ENCODE peak calls at places on chromosomes 11 and 22, in four cellular contexts. One of them, this sample, is unnamed.

GRCh38 chr22:21694394-21694793 is 28.6 kb downstream of the PPIL2 start:
- DNase-seq in HepG2: no peak
- DNase-seq in K562: no peak
- DNase-seq in GM12878: no peak
- DNase-seq in this sample: no peak

GRCh38 chr11:29629281-29629680 is 387.5 kb downstream of the KCNA4 start:
- DNase-seq in HepG2: no peak
- DNase-seq in K562: no peak
- DNase-seq in GM12878: no peak
- DNase-seq in this sample: no peak

GRCh38 chr22:23772315-23773246 is at the start of gene MMP11:
- DNase-seq in HepG2: no peak
- DNase-seq in K562: peak; percentile 83
- DNase-seq in GM12878: no peak
- DNase-seq in this sample: peak; percentile 70

GRCh38 chr11:121643530-121644512 is 191.1 kb upstream of the SORL1-AS1 start:
- DNase-seq in HepG2: no peak
- DNase-seq in K562: peak; percentile 17
- DNase-seq in GM12878: no peak
- DNase-seq in this sample: no peak

GRCh38 chr11:46237248-46238077 is 40.0 kb upstream of the CREB3L1 start:
- DNase-seq in HepG2: no peak
- DNase-seq in GM12878: no peak
- DNase-seq in K562: peak; percentile 88
- DNase-seq in this sample: peak; percentile 58

GRCh38 chr22:50575426-50575941 is 2.7 kb downstream of the CPT1B start:
- DNase-seq in HepG2: no peak
- DNase-seq in K562: no peak
- DNase-seq in GM12878: no peak
- DNase-seq in this sample: no peak

GRCh38 chr22:39353346-39353745 is 3.6 kb downstream of the SYNGR1 start:
- DNase-seq in GM12878: no peak
- DNase-seq in K562: no peak
- DNase-seq in HepG2: no peak
- DNase-seq in this sample: no peak

GRCh38 chr11:105713106-105713505 is 103.2 kb downstream of the GRIA4 start:
- DNase-seq in HepG2: no peak
- DNase-seq in K562: no peak
- DNase-seq in GM12878: no peak
- DNase-seq in this sample: no peak

GRCh38 chr11:46382644-46383403 is 1.4 kb downstream of the MDK start:
- DNase-seq in GM12878: no peak
- DNase-seq in HepG2: peak; percentile 57
- DNase-seq in K562: no peak
- DNase-seq in this sample: peak; percentile 67

GRCh38 chr11:9228086-9228485 is 37.1 kb downstream of the DENND5A start:
- DNase-seq in GM12878: no peak
- DNase-seq in HepG2: no peak
- DNase-seq in K562: no peak
- DNase-seq in this sample: no peak

GRCh38 chr11:73866586-73866996 is 10.1 kb downstream of the COA4 start:
- DNase-seq in GM12878: no peak
- DNase-seq in K562: no peak
- DNase-seq in HepG2: peak; percentile 52
- DNase-seq in this sample: no peak

GRCh38 chr11:78399136-78399535 is 18.5 kb downstream of the GAB2 start:
- DNase-seq in K562: no peak
- DNase-seq in GM12878: no peak
- DNase-seq in HepG2: no peak
- DNase-seq in this sample: no peak

GRCh38 chr22:29727248-29727551 is 7.4 kb downstream of the CABP7 start:
- DNase-seq in HepG2: peak; percentile 33
- DNase-seq in GM12878: no peak
- DNase-seq in K562: peak; percentile 87
- DNase-seq in this sample: peak; percentile 73

GRCh38 chr22:43110444-43110926 is at the start of gene BIK:
- DNase-seq in K562: peak; percentile 71
- DNase-seq in HepG2: peak; percentile 51
- DNase-seq in GM12878: no peak
- DNase-seq in this sample: peak; percentile 67

GRCh38 chr11:82718307-82718706 is 15.4 kb downstream of the FAM181B start:
- DNase-seq in HepG2: peak; percentile 7
- DNase-seq in K562: peak; percentile 37
- DNase-seq in GM12878: no peak
- DNase-seq in this sample: peak; percentile 58

GRCh38 chr11:122180435-122180834 is 64.4 kb upstream of the BLID start:
- DNase-seq in HepG2: no peak
- DNase-seq in K562: no peak
- DNase-seq in GM12878: no peak
- DNase-seq in this sample: no peak

GRCh38 chr11:34476853-34477252 is 36.7 kb downstream of the ELF5 start:
- DNase-seq in HepG2: no peak
- DNase-seq in K562: no peak
- DNase-seq in GM12878: no peak
- DNase-seq in this sample: no peak

GRCh38 chr11:2860636-2861035 is 24.9 kb downstream of the CDKN1C start:
- DNase-seq in HepG2: peak; percentile 57
- DNase-seq in K562: no peak
- DNase-seq in GM12878: peak; percentile 11
- DNase-seq in this sample: no peak

GRCh38 chr22:43516386-43516785 is 104.6 kb downstream of the MPPED1 start:
- DNase-seq in K562: no peak
- DNase-seq in GM12878: no peak
- DNase-seq in HepG2: no peak
- DNase-seq in this sample: no peak

GRCh38 chr11:122676638-122677037 is 21.1 kb downstream of the UBASH3B start:
- DNase-seq in GM12878: no peak
- DNase-seq in K562: no peak
- DNase-seq in HepG2: peak; percentile 80
- DNase-seq in this sample: no peak

GRCh38 chr11:58567889-58568512 is 7.7 kb downstream of the LPXN start:
- DNase-seq in GM12878: no peak
- DNase-seq in K562: peak; percentile 60
- DNase-seq in HepG2: peak; percentile 49
- DNase-seq in this sample: peak; percentile 58

GRCh38 chr22:48702573-48703264 is 1125.0 kb downstream of the BRD1 start:
- DNase-seq in K562: no peak
- DNase-seq in GM12878: no peak
- DNase-seq in HepG2: peak; percentile 98
- DNase-seq in this sample: no peak

GRCh38 chr11:134412508-134413333 is 679 bp upstream of the B3GAT1 start:
- DNase-seq in HepG2: no peak
- DNase-seq in K562: peak; percentile 31
- DNase-seq in GM12878: no peak
- DNase-seq in this sample: peak; percentile 34

GRCh38 chr11:76217653-76218160 is 11.4 kb upstream of the WNT11 start:
- DNase-seq in GM12878: no peak
- DNase-seq in HepG2: no peak
- DNase-seq in K562: no peak
- DNase-seq in this sample: no peak

GRCh38 chr11:9104581-9104980 is 13.2 kb upstream of the SCUBE2 start:
- DNase-seq in K562: no peak
- DNase-seq in GM12878: no peak
- DNase-seq in HepG2: peak; percentile 74
- DNase-seq in this sample: no peak

GRCh38 chr11:79062814-79063762 is 377.7 kb downstream of the TENM4 start:
- DNase-seq in K562: peak; percentile 17
- DNase-seq in HepG2: peak; percentile 18
- DNase-seq in GM12878: no peak
- DNase-seq in this sample: peak; percentile 48

GRCh38 chr22:39634530-39635399 is 64.2 kb downstream of the CACNA1I start:
- DNase-seq in HepG2: peak; percentile 12
- DNase-seq in K562: peak; percentile 65
- DNase-seq in GM12878: no peak
- DNase-seq in this sample: no peak

GRCh38 chr11:134331565-134332188 is at the start of gene GLB1L2:
- DNase-seq in K562: peak; percentile 99
- DNase-seq in GM12878: no peak
- DNase-seq in HepG2: peak; percentile 35
- DNase-seq in this sample: peak; percentile 99

GRCh38 chr22:29427176-29427760 is 11.1 kb upstream of the RFPL1 start:
- DNase-seq in GM12878: no peak
- DNase-seq in HepG2: no peak
- DNase-seq in K562: no peak
- DNase-seq in this sample: no peak

GRCh38 chr22:38921126-38921525 is 36.3 kb upstream of the APOBEC3A start:
- DNase-seq in K562: no peak
- DNase-seq in HepG2: no peak
- DNase-seq in GM12878: no peak
- DNase-seq in this sample: no peak

GRCh38 chr22:20021196-20022181 is 579 bp downstream of the TANGO2 start:
- DNase-seq in K562: peak; percentile 91
- DNase-seq in HepG2: peak; percentile 49
- DNase-seq in GM12878: no peak
- DNase-seq in this sample: no peak

GRCh38 chr22:31048570-31048969 is 32.5 kb upstream of the SMTN start:
- DNase-seq in HepG2: no peak
- DNase-seq in K562: no peak
- DNase-seq in GM12878: no peak
- DNase-seq in this sample: no peak

GRCh38 chr22:43862074-43862881 is at the start of gene SULT4A1:
- DNase-seq in GM12878: no peak
- DNase-seq in HepG2: no peak
- DNase-seq in K562: peak; percentile 65
- DNase-seq in this sample: peak; percentile 90

GRCh38 chr22:20782083-20782482 is 8.2 kb downstream of the SERPIND1 start:
- DNase-seq in K562: no peak
- DNase-seq in GM12878: no peak
- DNase-seq in HepG2: no peak
- DNase-seq in this sample: no peak

GRCh38 chr11:31340903-31341572 is 28.5 kb downstream of the DCDC1 start:
- DNase-seq in K562: peak; percentile 19
- DNase-seq in GM12878: no peak
- DNase-seq in HepG2: peak; percentile 45
- DNase-seq in this sample: peak; percentile 47

DNA sequence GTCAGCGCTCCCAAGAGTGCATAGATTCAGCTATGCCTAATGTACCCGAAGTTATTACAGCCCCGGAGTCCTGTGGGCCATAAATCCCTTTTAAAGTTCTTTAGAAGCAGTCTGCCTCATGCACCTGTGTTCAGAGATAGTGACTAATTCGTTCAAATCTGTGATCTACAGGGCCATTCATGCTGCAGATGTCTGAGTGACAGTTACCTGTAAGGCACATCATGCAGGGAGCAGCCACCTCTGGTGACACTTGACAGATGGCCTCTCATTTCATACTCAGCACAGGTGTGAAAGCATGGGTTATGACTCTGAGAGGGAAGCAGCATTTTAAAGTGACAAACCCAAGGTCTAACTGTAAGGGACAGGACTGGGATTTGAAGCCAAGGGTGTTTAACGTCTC is 2.4 kb upstream of the E2F8 start:
- DNase-seq in HepG2: no peak
- DNase-seq in K562: no peak
- DNase-seq in GM12878: no peak
- DNase-seq in this sample: no peak
- TF ChIP-seq BHLHE40 in HepG2: no peak
- TF ChIP-seq BHLHE40 in K562: no peak
- TF ChIP-seq BHLHE40 in GM12878: no peak
- TF ChIP-seq BHLHE40 in this sample: no peak

GRCh38 chr11:12119502-12119901 is 9.1 kb downstream of the MICAL2 start:
- DNase-seq in HepG2: no peak
- DNase-seq in K562: no peak
- DNase-seq in GM12878: no peak
- DNase-seq in this sample: no peak
- TF ChIP-seq TARDBP in HepG2: no peak
- TF ChIP-seq TARDBP in K562: no peak
- TF ChIP-seq TARDBP in GM12878: no peak
- TF ChIP-seq TARDBP in this sample: no peak

GRCh38 chr22:45905924-45906865 is 70.8 kb downstream of the WNT7B start:
- DNase-seq in HepG2: no peak
- DNase-seq in GM12878: no peak
- DNase-seq in K562: no peak
- DNase-seq in this sample: no peak
- TF ChIP-seq BHLHE40 in HepG2: no peak
- TF ChIP-seq BHLHE40 in GM12878: no peak
- TF ChIP-seq BHLHE40 in K562: no peak
- TF ChIP-seq BHLHE40 in this sample: no peak

GRCh38 chr11:117816151-117816741 is 8.3 kb downstream of the FXYD2 start:
- DNase-seq in K562: no peak
- DNase-seq in GM12878: no peak
- DNase-seq in HepG2: peak; percentile 65
- DNase-seq in this sample: peak; percentile 35
- TF ChIP-seq TARDBP in K562: no peak
- TF ChIP-seq TARDBP in GM12878: no peak
- TF ChIP-seq TARDBP in HepG2: no peak
- TF ChIP-seq TARDBP in this sample: no peak

GRCh38 chr11:14904745-14905103 is 12.7 kb upstream of the CYP2R1 start:
- DNase-seq in HepG2: no peak
- DNase-seq in GM12878: no peak
- DNase-seq in K562: peak; percentile 10
- DNase-seq in this sample: no peak

GRCh38 chr11:14906614-14907392 is 14.8 kb upstream of the CYP2R1 start:
- DNase-seq in GM12878: no peak
- DNase-seq in HepG2: no peak
- DNase-seq in K562: no peak
- DNase-seq in this sample: no peak

GRCh38 chr11:14907411-14908213 is 15.6 kb upstream of the CYP2R1 start:
- DNase-seq in K562: peak; percentile 48
- DNase-seq in GM12878: no peak
- DNase-seq in HepG2: peak; percentile 71
- DNase-seq in this sample: peak; percentile 49

GRCh38 chr11:14902650-14903350 is 10.8 kb upstream of the CYP2R1 start:
- DNase-seq in HepG2: no peak
- DNase-seq in GM12878: no peak
- DNase-seq in K562: no peak
- DNase-seq in this sample: no peak

GRCh38 chr11:14905104-14906033 is 13.3 kb upstream of the CYP2R1 start:
- DNase-seq in GM12878: no peak
- DNase-seq in HepG2: no peak
- DNase-seq in K562: no peak
- DNase-seq in this sample: no peak
- TF ChIP-seq BHLHE40 in GM12878: peak; percentile 41
- TF ChIP-seq BHLHE40 in HepG2: no peak
- TF ChIP-seq BHLHE40 in K562: no peak
- TF ChIP-seq BHLHE40 in this sample: no peak